ENCODE peak calls at places on chromosome 5, in six cellular contexts. One of them, this sample, is unnamed.

GRCh38 chr5:143101740-143102386 is 301.6 kb downstream of the NR3C1 start:
- DNase-seq in H1: no peak
- DNase-seq in stomach: no peak
- DNase-seq in body of pancreas: no peak
- DNase-seq in A549: no peak
- DNase-seq in K562: no peak
- DNase-seq in this sample: no peak

GRCh38 chr5:96614110-96614691 is 48.0 kb upstream of the CAST start:
- DNase-seq in stomach: peak
- DNase-seq in A549: peak
- DNase-seq in K562: peak
- DNase-seq in body of pancreas: peak
- DNase-seq in H1: peak
- DNase-seq in this sample: no peak

GRCh38 chr5:27124590-27124989 is 86.2 kb upstream of the CDH9 start:
- DNase-seq in A549: peak
- DNase-seq in K562: peak
- DNase-seq in stomach: no peak
- DNase-seq in body of pancreas: no peak
- DNase-seq in H1: no peak
- DNase-seq in this sample: no peak

GRCh38 chr5:157294692-157295091 is 28.8 kb downstream of the CYFIP2 start:
- DNase-seq in body of pancreas: no peak
- DNase-seq in H1: no peak
- DNase-seq in stomach: no peak
- DNase-seq in A549: no peak
- DNase-seq in K562: no peak
- DNase-seq in this sample: no peak

GRCh38 chr5:68290260-68290674 is 74.7 kb downstream of the PIK3R1 start:
- DNase-seq in stomach: peak
- DNase-seq in body of pancreas: peak
- DNase-seq in H1: no peak
- DNase-seq in K562: peak
- DNase-seq in A549: no peak
- DNase-seq in this sample: no peak

GRCh38 chr5:126988021-126988569 is 42.3 kb downstream of the MARCHF3 start:
- DNase-seq in K562: no peak
- DNase-seq in stomach: no peak
- DNase-seq in A549: no peak
- DNase-seq in body of pancreas: no peak
- DNase-seq in H1: no peak
- DNase-seq in this sample: no peak

GRCh38 chr5:92222449-92222848 is 839.3 kb upstream of the ARRDC3 start:
- DNase-seq in A549: peak
- DNase-seq in stomach: no peak
- DNase-seq in H1: no peak
- DNase-seq in body of pancreas: no peak
- DNase-seq in K562: no peak
- DNase-seq in this sample: no peak

GRCh38 chr5:6595405-6595804 is 37.4 kb downstream of the NSUN2 start:
- DNase-seq in K562: no peak
- DNase-seq in stomach: no peak
- DNase-seq in A549: no peak
- DNase-seq in body of pancreas: no peak
- DNase-seq in H1: no peak
- DNase-seq in this sample: peak

DNA sequence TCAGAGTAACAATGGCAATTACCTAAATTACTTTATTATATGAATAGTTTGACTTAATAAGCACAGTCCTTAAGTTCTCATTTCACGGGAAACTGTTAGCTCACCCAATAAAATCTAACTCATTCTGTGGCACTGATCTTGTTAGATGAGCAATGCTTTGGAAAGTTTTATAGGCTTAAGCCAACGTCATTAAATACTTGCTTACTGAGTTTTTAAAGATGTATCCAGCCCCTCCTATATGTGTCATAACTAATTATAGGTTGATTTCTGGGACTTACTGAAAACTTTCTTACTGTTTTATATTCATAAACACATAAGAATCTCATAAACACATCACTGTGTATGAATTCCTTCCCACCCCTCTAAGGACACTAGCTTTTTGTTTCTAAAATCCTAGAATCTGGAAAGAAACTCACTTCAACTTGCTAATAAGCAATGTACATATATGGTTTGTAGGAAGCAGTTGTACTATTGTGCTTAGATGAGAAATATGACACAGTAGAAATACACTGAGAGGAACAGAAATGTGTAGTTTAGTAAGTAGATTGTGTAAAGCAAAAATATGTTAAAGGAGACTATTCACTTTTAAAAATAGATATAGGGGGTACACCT is 14.1 kb upstream of the MARCOL start:
- DNase-seq in A549: no peak
- DNase-seq in H1: no peak
- DNase-seq in stomach: no peak
- DNase-seq in body of pancreas: no peak
- DNase-seq in K562: no peak
- DNase-seq in this sample: no peak
- TF ChIP-seq POLR2A in A549: no peak
- TF ChIP-seq POLR2A in H1: no peak
- TF ChIP-seq POLR2A in stomach: no peak
- TF ChIP-seq POLR2A in body of pancreas: no peak
- TF ChIP-seq POLR2A in K562: no peak
- TF ChIP-seq POLR2A in this sample: no peak

GRCh38 chr5:78648359-78649219 is at the start of gene LHFPL2:
- DNase-seq in H1: peak
- DNase-seq in stomach: peak
- DNase-seq in K562: peak
- DNase-seq in A549: peak
- DNase-seq in body of pancreas: peak
- DNase-seq in this sample: no peak

GRCh38 chr5:78647411-78647818 is 1.2 kb downstream of the LHFPL2 start:
- DNase-seq in body of pancreas: peak
- DNase-seq in H1: no peak
- DNase-seq in stomach: no peak
- DNase-seq in K562: no peak
- DNase-seq in A549: peak
- DNase-seq in this sample: no peak

GRCh38 chr5:78649220-78649700 is 688 bp upstream of the LHFPL2 start:
- DNase-seq in body of pancreas: no peak
- DNase-seq in H1: no peak
- DNase-seq in K562: no peak
- DNase-seq in stomach: no peak
- DNase-seq in A549: peak
- DNase-seq in this sample: no peak

GRCh38 chr5:78649816-78650561 is 1.4 kb upstream of the LHFPL2 start:
- DNase-seq in stomach: no peak
- DNase-seq in A549: no peak
- DNase-seq in body of pancreas: no peak
- DNase-seq in H1: peak
- DNase-seq in K562: no peak
- DNase-seq in this sample: no peak

GRCh38 chr5:78647838-78648358 is 674 bp downstream of the LHFPL2 start:
- DNase-seq in A549: peak
- DNase-seq in K562: no peak
- DNase-seq in body of pancreas: peak
- DNase-seq in H1: no peak
- DNase-seq in stomach: peak
- DNase-seq in this sample: no peak
- TF ChIP-seq POLR2A in A549: no peak
- TF ChIP-seq POLR2A in K562: no peak
- TF ChIP-seq POLR2A in body of pancreas: no peak
- TF ChIP-seq POLR2A in H1: no peak
- TF ChIP-seq POLR2A in stomach: no peak
- TF ChIP-seq POLR2A in this sample: no peak

GRCh38 chr5:172454355-172455086 is at the start of gene SH3PXD2B:
- DNase-seq in A549: peak
- DNase-seq in K562: peak
- DNase-seq in H1: peak
- DNase-seq in body of pancreas: peak
- DNase-seq in stomach: peak
- DNase-seq in this sample: no peak
- TF ChIP-seq POLR2A in A549: peak
- TF ChIP-seq POLR2A in K562: no peak
- TF ChIP-seq POLR2A in H1: no peak
- TF ChIP-seq POLR2A in body of pancreas: no peak
- TF ChIP-seq POLR2A in stomach: no peak
- TF ChIP-seq POLR2A in this sample: peak

GRCh38 chr5:181224390-181225234 is 1.5 kb downstream of the TRIM41 start:
- DNase-seq in K562: no peak
- DNase-seq in A549: no peak
- DNase-seq in stomach: no peak
- DNase-seq in body of pancreas: no peak
- DNase-seq in H1: no peak
- DNase-seq in this sample: no peak

GRCh38 chr5:181222630-181223040 is 446 bp upstream of the TRIM41 start:
- DNase-seq in A549: no peak
- DNase-seq in H1: no peak
- DNase-seq in body of pancreas: no peak
- DNase-seq in stomach: no peak
- DNase-seq in K562: no peak
- DNase-seq in this sample: no peak

GRCh38 chr5:181221792-181222629 is 1.1 kb upstream of the TRIM41 start:
- DNase-seq in H1: peak
- DNase-seq in body of pancreas: peak
- DNase-seq in K562: peak
- DNase-seq in stomach: peak
- DNase-seq in A549: peak
- DNase-seq in this sample: no peak

GRCh38 chr5:181223729-181224389 is 778 bp downstream of the TRIM41 start:
- DNase-seq in H1: no peak
- DNase-seq in stomach: peak
- DNase-seq in A549: no peak
- DNase-seq in body of pancreas: peak
- DNase-seq in K562: no peak
- DNase-seq in this sample: no peak

GRCh38 chr5:181223041-181223728 is at the start of gene TRIM41:
- DNase-seq in body of pancreas: peak
- DNase-seq in K562: peak
- DNase-seq in H1: peak
- DNase-seq in A549: peak
- DNase-seq in stomach: peak
- DNase-seq in this sample: peak
- TF ChIP-seq POLR2A in body of pancreas: peak
- TF ChIP-seq POLR2A in K562: peak
- TF ChIP-seq POLR2A in H1: no peak
- TF ChIP-seq POLR2A in A549: peak
- TF ChIP-seq POLR2A in stomach: no peak
- TF ChIP-seq POLR2A in this sample: peak

GRCh38 chr5:103256178-103256577 is 2.4 kb upstream of the MACIR start:
- DNase-seq in body of pancreas: peak
- DNase-seq in A549: peak
- DNase-seq in stomach: no peak
- DNase-seq in K562: no peak
- DNase-seq in H1: no peak
- DNase-seq in this sample: no peak

GRCh38 chr5:103258368-103258956 is at the start of gene MACIR:
- DNase-seq in body of pancreas: peak
- DNase-seq in stomach: peak
- DNase-seq in K562: peak
- DNase-seq in H1: peak
- DNase-seq in A549: peak
- DNase-seq in this sample: peak

GRCh38 chr5:103258957-103259704 is 568 bp downstream of the MACIR start:
- DNase-seq in A549: peak
- DNase-seq in body of pancreas: peak
- DNase-seq in stomach: peak
- DNase-seq in H1: peak
- DNase-seq in K562: peak
- DNase-seq in this sample: no peak

GRCh38 chr5:103255666-103256065 is 2.9 kb upstream of the MACIR start:
- DNase-seq in H1: no peak
- DNase-seq in K562: no peak
- DNase-seq in A549: no peak
- DNase-seq in body of pancreas: no peak
- DNase-seq in stomach: no peak
- DNase-seq in this sample: no peak

GRCh38 chr5:103254921-103255320 is 3.6 kb upstream of the MACIR start:
- DNase-seq in stomach: no peak
- DNase-seq in A549: no peak
- DNase-seq in H1: no peak
- DNase-seq in body of pancreas: no peak
- DNase-seq in K562: no peak
- DNase-seq in this sample: no peak
- TF ChIP-seq POLR2A in stomach: no peak
- TF ChIP-seq POLR2A in A549: no peak
- TF ChIP-seq POLR2A in H1: no peak
- TF ChIP-seq POLR2A in body of pancreas: no peak
- TF ChIP-seq POLR2A in K562: no peak
- TF ChIP-seq POLR2A in this sample: no peak

GRCh38 chr5:34930527-34930844 is 1.1 kb downstream of the DNAJC21 start:
- DNase-seq in H1: no peak
- DNase-seq in body of pancreas: no peak
- DNase-seq in stomach: no peak
- DNase-seq in K562: no peak
- DNase-seq in A549: no peak
- DNase-seq in this sample: no peak

GRCh38 chr5:34929720-34930526 is 564 bp downstream of the DNAJC21 start:
- DNase-seq in H1: peak
- DNase-seq in A549: peak
- DNase-seq in stomach: peak
- DNase-seq in body of pancreas: peak
- DNase-seq in K562: peak
- DNase-seq in this sample: no peak

GRCh38 chr5:34928267-34928666 is 1.1 kb upstream of the DNAJC21 start:
- DNase-seq in A549: no peak
- DNase-seq in body of pancreas: no peak
- DNase-seq in H1: no peak
- DNase-seq in stomach: no peak
- DNase-seq in K562: no peak
- DNase-seq in this sample: no peak

GRCh38 chr5:34927785-34928184 is 1.6 kb upstream of the DNAJC21 start:
- DNase-seq in body of pancreas: no peak
- DNase-seq in stomach: no peak
- DNase-seq in K562: no peak
- DNase-seq in H1: no peak
- DNase-seq in A549: no peak
- DNase-seq in this sample: no peak

GRCh38 chr5:34929150-34929719 is at the start of gene DNAJC21:
- DNase-seq in stomach: peak
- DNase-seq in A549: peak
- DNase-seq in K562: peak
- DNase-seq in H1: peak
- DNase-seq in body of pancreas: peak
- DNase-seq in this sample: peak
- TF ChIP-seq POLR2A in stomach: no peak
- TF ChIP-seq POLR2A in A549: no peak
- TF ChIP-seq POLR2A in K562: no peak
- TF ChIP-seq POLR2A in H1: no peak
- TF ChIP-seq POLR2A in body of pancreas: no peak
- TF ChIP-seq POLR2A in this sample: peak

GRCh38 chr5:154189819-154190651 is 498 bp upstream of the GALNT10 start:
- DNase-seq in K562: peak
- DNase-seq in stomach: peak
- DNase-seq in H1: peak
- DNase-seq in body of pancreas: peak
- DNase-seq in A549: peak
- DNase-seq in this sample: no peak
- TF ChIP-seq POLR2A in K562: peak
- TF ChIP-seq POLR2A in stomach: no peak
- TF ChIP-seq POLR2A in H1: no peak
- TF ChIP-seq POLR2A in body of pancreas: peak
- TF ChIP-seq POLR2A in A549: peak
- TF ChIP-seq POLR2A in this sample: no peak